ENCODE peak calls at places on chromosomes 3 and 15, in six cellular contexts. One of them, this sample, is unnamed.

GRCh38 chr3:77370413-77370812 is 330.5 kb downstream of the ROBO2 start:
- DNase-seq in SK-N-SH: no peak
- DNase-seq in K562: no peak
- DNase-seq in GM12878: no peak
- DNase-seq in HepG2: no peak
- DNase-seq in H1: no peak
- DNase-seq in this sample: no peak

GRCh38 chr15:43988900-43989299 is 162.1 kb downstream of the WDR76 start:
- DNase-seq in GM12878: no peak
- DNase-seq in HepG2: no peak
- DNase-seq in K562: no peak
- DNase-seq in H1: no peak
- DNase-seq in SK-N-SH: no peak
- DNase-seq in this sample: no peak

GRCh38 chr3:23390446-23390845 is 187.3 kb downstream of the UBE2E2 start:
- DNase-seq in GM12878: no peak
- DNase-seq in H1: no peak
- DNase-seq in HepG2: no peak
- DNase-seq in K562: no peak
- DNase-seq in SK-N-SH: no peak
- DNase-seq in this sample: no peak

GRCh38 chr3:69108813-69109212 is 13.6 kb downstream of the LMOD3 start:
- DNase-seq in HepG2: no peak
- DNase-seq in SK-N-SH: no peak
- DNase-seq in GM12878: no peak
- DNase-seq in K562: no peak
- DNase-seq in H1: no peak
- DNase-seq in this sample: no peak

GRCh38 chr3:126422571-126423091 is 27.9 kb downstream of the CFAP100 start:
- DNase-seq in GM12878: no peak
- DNase-seq in HepG2: no peak
- DNase-seq in K562: no peak
- DNase-seq in H1: no peak
- DNase-seq in SK-N-SH: peak
- DNase-seq in this sample: no peak

GRCh38 chr15:91522609-91523332 is 330.7 kb upstream of the SLCO3A1 start:
- DNase-seq in GM12878: no peak
- DNase-seq in HepG2: no peak
- DNase-seq in K562: no peak
- DNase-seq in H1: no peak
- DNase-seq in SK-N-SH: no peak
- DNase-seq in this sample: no peak

GRCh38 chr3:58308728-58309127 is 2.4 kb downstream of the HTD2 start:
- DNase-seq in K562: no peak
- DNase-seq in SK-N-SH: no peak
- DNase-seq in HepG2: no peak
- DNase-seq in GM12878: no peak
- DNase-seq in H1: no peak
- DNase-seq in this sample: no peak

GRCh38 chr3:11434017-11434526 is 161.9 kb downstream of the ATG7 start:
- DNase-seq in GM12878: no peak
- DNase-seq in H1: no peak
- DNase-seq in K562: no peak
- DNase-seq in SK-N-SH: peak
- DNase-seq in HepG2: no peak
- DNase-seq in this sample: no peak

GRCh38 chr15:52281085-52282035 is 14.2 kb downstream of the MYO5C start:
- DNase-seq in K562: no peak
- DNase-seq in H1: no peak
- DNase-seq in GM12878: no peak
- DNase-seq in SK-N-SH: no peak
- DNase-seq in HepG2: peak
- DNase-seq in this sample: no peak

GRCh38 chr15:59017459-59017858 is 30.0 kb downstream of the RNF111 start:
- DNase-seq in SK-N-SH: no peak
- DNase-seq in H1: no peak
- DNase-seq in HepG2: no peak
- DNase-seq in GM12878: no peak
- DNase-seq in K562: no peak
- DNase-seq in this sample: no peak

GRCh38 chr15:68789921-68790575 is 30.6 kb downstream of the ANP32A start:
- DNase-seq in GM12878: no peak
- DNase-seq in K562: no peak
- DNase-seq in SK-N-SH: peak
- DNase-seq in HepG2: no peak
- DNase-seq in H1: no peak
- DNase-seq in this sample: no peak

GRCh38 chr15:60265057-60265456 is 132.7 kb downstream of the ANXA2 start:
- DNase-seq in SK-N-SH: no peak
- DNase-seq in HepG2: no peak
- DNase-seq in GM12878: no peak
- DNase-seq in H1: no peak
- DNase-seq in K562: no peak
- DNase-seq in this sample: no peak

GRCh38 chr3:11624161-11624560 is 19.6 kb downstream of the VGLL4 start:
- DNase-seq in H1: no peak
- DNase-seq in GM12878: no peak
- DNase-seq in SK-N-SH: no peak
- DNase-seq in K562: no peak
- DNase-seq in HepG2: no peak
- DNase-seq in this sample: no peak

GRCh38 chr3:6753536-6753935 is 107.4 kb upstream of the GRM7 start:
- DNase-seq in K562: no peak
- DNase-seq in SK-N-SH: no peak
- DNase-seq in HepG2: no peak
- DNase-seq in GM12878: no peak
- DNase-seq in H1: no peak
- DNase-seq in this sample: no peak

GRCh38 chr15:44738340-44738984 is 2.1 kb downstream of the TRIM69 start:
- DNase-seq in HepG2: peak
- DNase-seq in GM12878: no peak
- DNase-seq in SK-N-SH: peak
- DNase-seq in K562: peak
- DNase-seq in H1: no peak
- DNase-seq in this sample: no peak

GRCh38 chr3:110628650-110629301 is 442.8 kb upstream of the NECTIN3 start:
- DNase-seq in HepG2: no peak
- DNase-seq in SK-N-SH: no peak
- DNase-seq in GM12878: no peak
- DNase-seq in K562: no peak
- DNase-seq in H1: no peak
- DNase-seq in this sample: no peak
- TF ChIP-seq POLR2AphosphoS5 in HepG2: no peak
- TF ChIP-seq POLR2AphosphoS5 in SK-N-SH: no peak
- TF ChIP-seq POLR2AphosphoS5 in GM12878: no peak
- TF ChIP-seq POLR2AphosphoS5 in K562: no peak
- TF ChIP-seq POLR2AphosphoS5 in H1: no peak
- TF ChIP-seq POLR2AphosphoS5 in this sample: no peak

GRCh38 chr3:16070707-16071106 is 103.8 kb upstream of the GALNT15 start:
- DNase-seq in SK-N-SH: no peak
- DNase-seq in K562: no peak
- DNase-seq in GM12878: no peak
- DNase-seq in H1: no peak
- DNase-seq in HepG2: no peak
- DNase-seq in this sample: no peak
- TF ChIP-seq GABPA in SK-N-SH: no peak
- TF ChIP-seq GABPA in K562: no peak
- TF ChIP-seq GABPA in GM12878: no peak
- TF ChIP-seq GABPA in H1: no peak
- TF ChIP-seq GABPA in HepG2: no peak
- TF ChIP-seq GABPA in this sample: no peak

GRCh38 chr3:184298759-184299487 is at the start of gene PSMD2:
- DNase-seq in GM12878: peak
- DNase-seq in H1: peak
- DNase-seq in K562: peak
- DNase-seq in HepG2: peak
- DNase-seq in SK-N-SH: peak
- DNase-seq in this sample: peak
- TF ChIP-seq POLR2AphosphoS5 in GM12878: peak
- TF ChIP-seq POLR2AphosphoS5 in H1: peak
- TF ChIP-seq POLR2AphosphoS5 in K562: peak
- TF ChIP-seq POLR2AphosphoS5 in HepG2: peak
- TF ChIP-seq POLR2AphosphoS5 in SK-N-SH: peak
- TF ChIP-seq POLR2AphosphoS5 in this sample: peak

DNA sequence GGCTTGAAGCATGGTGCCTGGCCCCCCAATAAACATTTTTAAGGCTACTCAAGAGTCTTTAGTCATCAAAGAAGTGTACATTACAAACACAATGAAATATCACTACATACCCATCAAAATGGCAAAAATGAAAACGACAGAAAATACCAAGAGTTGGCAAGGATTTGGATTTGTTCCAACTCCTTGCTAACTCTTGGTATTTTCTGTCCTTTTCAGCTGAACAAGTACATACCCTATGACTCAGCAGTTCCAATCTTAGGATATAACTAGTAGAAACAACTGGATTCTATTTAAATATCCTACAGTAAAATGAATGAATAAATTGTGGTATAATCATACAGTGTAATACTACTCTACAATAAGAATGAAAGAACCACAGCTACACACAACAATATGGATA is 25.1 kb upstream of the GABPB1 start:
- DNase-seq in K562: no peak
- DNase-seq in H1: no peak
- DNase-seq in SK-N-SH: no peak
- DNase-seq in HepG2: no peak
- DNase-seq in GM12878: no peak
- DNase-seq in this sample: no peak
- TF ChIP-seq GABPA in K562: no peak
- TF ChIP-seq GABPA in H1: no peak
- TF ChIP-seq GABPA in SK-N-SH: no peak
- TF ChIP-seq GABPA in HepG2: no peak
- TF ChIP-seq GABPA in GM12878: no peak
- TF ChIP-seq GABPA in this sample: no peak

DNA sequence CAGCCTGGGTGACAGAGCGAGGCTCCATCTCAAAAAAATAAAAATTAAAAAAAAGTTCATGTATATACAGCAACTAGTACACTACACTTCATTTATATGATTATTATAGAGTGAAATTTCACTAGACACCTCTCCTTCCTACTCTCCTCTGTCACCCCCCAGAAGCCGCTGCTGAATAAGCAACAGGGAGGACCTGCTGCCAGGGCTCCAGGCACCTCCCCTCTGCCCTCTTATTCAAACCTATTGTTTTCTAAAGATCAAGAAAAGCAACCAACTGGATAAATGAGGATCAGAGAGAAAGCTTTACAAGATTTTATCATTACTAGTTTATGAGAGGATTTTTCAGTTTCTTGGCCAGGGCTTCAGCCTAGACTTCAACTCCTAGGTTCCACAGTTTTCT is 71.5 kb downstream of the DHX30 start:
- DNase-seq in K562: no peak
- DNase-seq in GM12878: no peak
- DNase-seq in H1: no peak
- DNase-seq in SK-N-SH: no peak
- DNase-seq in HepG2: no peak
- DNase-seq in this sample: no peak
- TF ChIP-seq POLR2AphosphoS5 in K562: no peak
- TF ChIP-seq POLR2AphosphoS5 in GM12878: no peak
- TF ChIP-seq POLR2AphosphoS5 in H1: no peak
- TF ChIP-seq POLR2AphosphoS5 in SK-N-SH: no peak
- TF ChIP-seq POLR2AphosphoS5 in HepG2: no peak
- TF ChIP-seq POLR2AphosphoS5 in this sample: no peak

GRCh38 chr3:46679681-46680080 is 13.8 kb downstream of the ALS2CL start:
- DNase-seq in SK-N-SH: no peak
- DNase-seq in GM12878: no peak
- DNase-seq in K562: no peak
- DNase-seq in H1: no peak
- DNase-seq in HepG2: no peak
- DNase-seq in this sample: no peak
- TF ChIP-seq GABPA in SK-N-SH: no peak
- TF ChIP-seq GABPA in GM12878: no peak
- TF ChIP-seq GABPA in K562: no peak
- TF ChIP-seq GABPA in H1: no peak
- TF ChIP-seq GABPA in HepG2: no peak
- TF ChIP-seq GABPA in this sample: no peak

GRCh38 chr3:33111581-33111980 is 2.2 kb upstream of the CRTAP start:
- DNase-seq in SK-N-SH: no peak
- DNase-seq in HepG2: no peak
- DNase-seq in GM12878: peak
- DNase-seq in H1: no peak
- DNase-seq in K562: no peak
- DNase-seq in this sample: no peak

GRCh38 chr3:33117461-33117860 is 3.6 kb downstream of the CRTAP start:
- DNase-seq in K562: no peak
- DNase-seq in H1: no peak
- DNase-seq in SK-N-SH: no peak
- DNase-seq in GM12878: no peak
- DNase-seq in HepG2: no peak
- DNase-seq in this sample: no peak

GRCh38 chr3:33114622-33115023 is 809 bp downstream of the CRTAP start:
- DNase-seq in GM12878: no peak
- DNase-seq in H1: no peak
- DNase-seq in SK-N-SH: no peak
- DNase-seq in HepG2: no peak
- DNase-seq in K562: no peak
- DNase-seq in this sample: no peak

GRCh38 chr3:33113772-33114621 is at the start of gene CRTAP:
- DNase-seq in SK-N-SH: peak
- DNase-seq in HepG2: peak
- DNase-seq in K562: peak
- DNase-seq in GM12878: peak
- DNase-seq in H1: peak
- DNase-seq in this sample: peak

DNA sequence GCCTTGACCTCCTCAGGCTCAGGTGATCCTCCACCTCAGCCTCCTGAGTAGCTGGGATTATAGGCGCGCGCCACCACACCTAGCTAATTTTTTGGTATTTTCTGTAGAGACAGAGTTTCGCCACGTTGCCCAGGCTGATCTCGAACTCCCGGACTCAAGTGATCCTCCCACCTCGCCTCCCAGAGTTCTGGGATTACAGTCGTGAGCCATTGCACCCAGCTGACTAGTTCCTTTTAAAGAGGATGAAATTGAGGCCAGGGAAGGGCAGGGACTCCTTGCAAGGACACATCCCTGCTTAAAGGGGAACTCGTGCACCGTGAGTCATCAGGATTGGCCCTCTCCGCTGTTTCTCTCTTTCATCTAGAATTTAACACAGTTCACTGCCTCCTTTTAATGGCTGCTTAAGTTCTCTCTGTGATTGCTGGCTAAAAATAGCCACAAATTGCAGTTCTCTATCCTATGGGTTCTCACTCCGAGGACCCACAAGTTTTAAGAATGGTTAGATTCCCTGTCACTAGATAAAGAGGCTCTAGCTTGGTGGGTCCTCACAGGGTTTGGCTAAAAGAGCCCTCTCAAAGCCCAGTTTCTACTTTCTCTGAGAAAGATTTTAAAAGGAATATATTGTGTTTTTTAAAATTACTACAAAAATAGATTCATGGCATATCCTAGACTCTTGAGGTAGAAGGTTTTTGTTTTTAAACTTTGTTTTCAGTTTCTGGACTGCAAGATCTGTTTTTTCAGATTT is 1.4 kb downstream of the CRTAP start:
- DNase-seq in H1: no peak
- DNase-seq in SK-N-SH: no peak
- DNase-seq in K562: peak
- DNase-seq in GM12878: no peak
- DNase-seq in HepG2: no peak
- DNase-seq in this sample: peak
- TF ChIP-seq POLR2AphosphoS5 in H1: no peak
- TF ChIP-seq POLR2AphosphoS5 in SK-N-SH: no peak
- TF ChIP-seq POLR2AphosphoS5 in K562: no peak
- TF ChIP-seq POLR2AphosphoS5 in GM12878: no peak
- TF ChIP-seq POLR2AphosphoS5 in HepG2: no peak
- TF ChIP-seq POLR2AphosphoS5 in this sample: peak